ENCODE peak calls at places on chromosomes 2 and 18, in four cellular contexts. W is colonic mucosa, C is NB4, Y is GM20000. H is an unnamed sample.

GRCh38 chr2:197207608-197208007 is 103.0 kb downstream of the ANKRD44 start:
- DNase-seq in W (no peak), C (no peak), Y (no peak), H (no peak)

GRCh38 chr2:36357506-36358316 is 2.1 kb downstream of the CRIM1 start:
- DNase-seq in W (peak; percentile 65), C (peak; percentile 20), Y (peak; percentile 35), H (peak; percentile 29)

GRCh38 chr2:33242845-33243244 is 233.6 kb upstream of the RASGRP3 start:
- DNase-seq in W (no peak), C (no peak), Y (no peak), H (no peak)

GRCh38 chr18:34809697-34810096 is 99.6 kb downstream of the DTNA start:
- DNase-seq in W (peak; percentile 54), C (peak; percentile 32), Y (no peak), H (peak; percentile 24)

GRCh38 chr2:112916625-112917024 is 5.7 kb downstream of the IL37 start:
- DNase-seq in W (no peak), C (no peak), Y (peak; percentile 16), H (peak; percentile 39)

GRCh38 chr18:10017048-10017447 is 103.2 kb downstream of the VAPA start:
- DNase-seq in W (no peak), C (no peak), Y (no peak), H (no peak)

GRCh38 chr18:12960395-12960794 is 12.6 kb downstream of the SEH1L start:
- DNase-seq in W (no peak), C (no peak), Y (no peak), H (no peak)

GRCh38 chr2:15643791-15644588 is 52.3 kb downstream of the DDX1 start:
- DNase-seq in W (no peak), C (no peak), Y (no peak), H (no peak)

GRCh38 chr18:6315556-6316331 is 99.0 kb downstream of the L3MBTL4 start:
- DNase-seq in W (peak; percentile 20), C (no peak), Y (no peak), H (peak; percentile 30)

GRCh38 chr2:216371756-216372702 is at the start of gene MARCHF4:
- DNase-seq in W (peak; percentile 31), C (peak; percentile 63), Y (peak; percentile 74), H (no peak)

GRCh38 chr18:35311506-35311905 is 21.5 kb upstream of the ZSCAN30 start:
- DNase-seq in W (no peak), C (no peak), Y (no peak), H (no peak)

GRCh38 chr2:66872056-66872821 is 437.3 kb downstream of the MEIS1 start:
- DNase-seq in W (no peak), C (no peak), Y (no peak), H (no peak)

DNA sequence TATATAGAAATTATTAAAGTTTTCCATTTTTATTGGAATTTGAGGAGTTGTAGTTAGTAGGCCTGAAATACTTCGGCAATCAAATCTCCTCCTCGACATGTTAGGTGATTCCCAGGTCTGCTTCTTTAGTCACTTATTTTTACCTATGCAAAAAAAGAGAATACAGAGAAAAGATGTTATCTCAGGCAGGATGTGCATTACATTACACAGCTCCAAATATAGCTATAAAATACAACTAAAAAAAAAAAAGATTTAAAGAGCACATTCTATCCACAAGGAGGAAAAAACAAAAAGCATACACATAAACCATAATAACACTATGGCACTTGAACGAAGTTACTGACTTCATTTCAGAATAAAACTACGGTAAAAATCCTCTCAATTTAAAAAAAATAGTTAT is 8.1 kb downstream of the STK17B start:
- DNase-seq in W (no peak), C (no peak), Y (no peak), H (no peak)
- TF ChIP-seq CTCF in W (no peak), C (no peak), Y (no peak), H (no peak)

GRCh38 chr18:32091724-32092421 is at the start of gene RNF138:
- DNase-seq in W (peak; percentile 92), C (peak; percentile 90), Y (peak; percentile 84), H (peak; percentile 95)
- TF ChIP-seq CTCF in W (no peak), C (no peak), Y (no peak), H (no peak)

DNA sequence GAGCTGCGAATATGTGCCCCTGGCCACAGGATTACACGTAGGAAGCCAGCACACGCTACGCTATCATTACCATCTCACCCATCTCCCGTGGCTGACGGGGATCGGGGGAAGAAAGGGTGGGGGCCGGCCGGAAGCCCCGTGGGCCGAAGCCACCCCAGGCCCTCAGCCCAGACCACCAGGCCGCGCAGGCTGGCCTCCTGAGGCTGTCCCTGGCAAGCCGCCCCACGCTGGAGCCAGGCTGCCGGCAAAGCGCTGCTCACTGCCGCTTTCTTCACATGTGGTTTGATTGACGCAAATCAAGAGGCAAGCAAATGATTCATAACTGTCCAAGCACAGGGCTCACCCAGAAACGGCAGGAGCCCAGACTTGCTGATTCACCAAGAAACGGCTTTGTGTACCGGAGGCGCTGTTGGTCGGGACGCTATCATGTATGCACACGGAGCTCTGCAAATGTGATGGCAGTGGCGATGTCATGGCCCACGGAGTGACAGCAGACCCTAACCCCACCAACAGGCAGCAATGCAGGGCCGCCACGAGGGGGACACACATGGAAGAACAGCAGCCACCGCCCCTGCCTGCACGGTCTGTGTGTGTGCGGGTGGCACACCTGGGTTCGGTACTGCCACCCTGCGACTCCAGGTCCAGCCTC is 125.7 kb downstream of the HDAC4 start:
- DNase-seq in W (peak; percentile 46), C (peak; percentile 97), Y (peak; percentile 81), H (peak; percentile 88)
- TF ChIP-seq CTCF in W (no peak), C (no peak), Y (no peak), H (no peak)

GRCh38 chr2:229712125-229712524 is 2.2 kb downstream of the DNER start:
- DNase-seq in W (no peak), C (no peak), Y (peak; percentile 33), H (peak; percentile 3)
- TF ChIP-seq CTCF in W (no peak), C (no peak), Y (no peak), H (no peak)

GRCh38 chr2:105803337-105803736 is 58.6 kb downstream of the NCK2 start:
- DNase-seq in W (no peak), C (peak; percentile 56), Y (no peak), H (peak; percentile 91)

GRCh38 chr2:105802587-105802986 is 57.9 kb downstream of the NCK2 start:
- DNase-seq in W (no peak), C (peak; percentile 70), Y (peak; percentile 38), H (peak; percentile 90)

GRCh38 chr2:105801961-105802360 is 57.2 kb downstream of the NCK2 start:
- DNase-seq in W (no peak), C (no peak), Y (no peak), H (no peak)

GRCh38 chr2:105803773-105804172 is 59.1 kb downstream of the NCK2 start:
- DNase-seq in W (no peak), C (no peak), Y (no peak), H (no peak)

GRCh38 chr2:105804266-105804665 is 59.6 kb downstream of the NCK2 start:
- DNase-seq in W (no peak), C (no peak), Y (no peak), H (no peak)
- TF ChIP-seq CTCF in W (no peak), C (no peak), Y (no peak), H (no peak)

GRCh38 chr2:27217173-27218121 is at the start of gene CAD:
- DNase-seq in W (peak; percentile 88), C (peak; percentile 96), Y (peak; percentile 93), H (peak; percentile 94)
- TF ChIP-seq CTCF in W (no peak), C (no peak), Y (peak; percentile 10), H (peak; percentile 14)

GRCh38 chr18:50038448-50038847 is 156.5 kb downstream of the MYO5B start:
- DNase-seq in W (no peak), C (peak; percentile 11), Y (no peak), H (peak; percentile 15)
- TF ChIP-seq CTCF in W (no peak), C (no peak), Y (no peak), H (no peak)

GRCh38 chr2:238259085-238260020 is 19.5 kb upstream of the HES6 start:
- DNase-seq in W (no peak), C (peak; percentile 24), Y (no peak), H (no peak)
- TF ChIP-seq CTCF in W (no peak), C (no peak), Y (no peak), H (peak; percentile 10)

H was measured in GM12865.